ENCODE peak calls at places on chromosomes 2 and 18, in six cellular contexts. N, I, L, V, G and H are unnamed samples.
A peak's percentile ranks its signal among the peaks of the same experiment; 100 is the strongest.

GRCh38 chr18:79540914-79541301 is 138.7 kb upstream of the CTDP1 start:
- DNase-seq in V (no peak), G (no peak), N (no peak), I (no peak), L (no peak), H (no peak)

GRCh38 chr2:205047273-205047839 is 502.1 kb downstream of the PARD3B start:
- DNase-seq in G (no peak), V (peak; percentile 66), N (no peak), L (no peak), I (no peak), H (no peak)

GRCh38 chr18:56576826-56577573 is 61.4 kb downstream of the TXNL1 start:
- DNase-seq in L (no peak), G (no peak), N (peak; percentile 19), V (no peak), I (no peak), H (no peak)

GRCh38 chr2:154693941-154694340 is 4.6 kb upstream of the KCNJ3 start:
- DNase-seq in L (no peak), G (no peak), N (no peak), I (no peak), V (no peak), H (no peak)

GRCh38 chr2:161312996-161313395 is 4.8 kb downstream of the PSMD14 start:
- DNase-seq in V (no peak), G (no peak), L (no peak), I (no peak), N (peak; percentile 38), H (no peak)

GRCh38 chr2:9757430-9758287 is 85.6 kb upstream of the TAF1B start:
- DNase-seq in G (no peak), L (no peak), N (peak; percentile 27), I (no peak), V (no peak), H (no peak)

GRCh38 chr2:229715895-229716507 is 1.6 kb upstream of the DNER start:
- DNase-seq in N (no peak), I (peak; percentile 64), G (peak; percentile 34), L (peak; percentile 22), V (no peak), H (no peak)

GRCh38 chr2:204479557-204479956 is 65.7 kb upstream of the PARD3B start:
- DNase-seq in N (peak; percentile 84), I (no peak), V (no peak), L (no peak), G (no peak), H (no peak)

GRCh38 chr2:111239107-111239506 is 118.4 kb downstream of the BCL2L11 start:
- DNase-seq in G (no peak), N (no peak), V (no peak), L (no peak), I (no peak), H (no peak)

GRCh38 chr2:235594041-235594440 is 100.2 kb downstream of the AGAP1 start:
- DNase-seq in N (peak; percentile 89), G (peak; percentile 80), L (peak; percentile 41), V (no peak), I (peak; percentile 71), H (no peak)

GRCh38 chr2:240433973-240434727 is 1.3 kb upstream of the GPC1 start:
- DNase-seq in G (no peak), I (peak; percentile 81), L (peak; percentile 37), N (peak; percentile 98), V (no peak), H (no peak)

GRCh38 chr2:174048238-174048637 is 83.1 kb upstream of the SP3 start:
- DNase-seq in L (no peak), G (no peak), I (no peak), N (no peak), V (no peak), H (no peak)

GRCh38 chr2:14632133-14632936 is at the start of gene LRATD1:
- DNase-seq in G (peak; percentile 50), L (peak; percentile 66), N (peak; percentile 55), V (peak; percentile 61), I (no peak), H (no peak)

GRCh38 chr2:235024191-235024611 is 72.4 kb downstream of the SH3BP4 start:
- DNase-seq in G (no peak), I (no peak), L (no peak), N (peak; percentile 69), V (no peak), H (no peak)

GRCh38 chr2:54741250-54741649 is 17.8 kb downstream of the EML6 start:
- DNase-seq in G (no peak), V (no peak), L (no peak), I (no peak), N (peak; percentile 30), H (no peak)

GRCh38 chr2:177550264-177551200 is 158.0 kb downstream of the AGPS start:
- DNase-seq in G (no peak), L (no peak), I (no peak), N (peak; percentile 65), V (no peak), H (no peak)

GRCh38 chr2:177543007-177543760 is 150.6 kb downstream of the AGPS start:
- DNase-seq in I (no peak), L (no peak), V (no peak), N (peak; percentile 81), G (no peak), H (no peak)

GRCh38 chr18:55420665-55420964 is 167.4 kb downstream of the TCF4 start:
- DNase-seq in I (no peak), V (no peak), L (no peak), G (no peak), N (no peak), H (no peak)

GRCh38 chr2:217792611-217793527 is 209.9 kb downstream of the TNS1 start:
- DNase-seq in N (peak; percentile 38), I (no peak), G (peak; percentile 64), L (peak; percentile 4), V (no peak), H (no peak)

GRCh38 chr2:210459407-210459806 is 17.2 kb downstream of the LANCL1 start:
- DNase-seq in N (no peak), V (no peak), L (no peak), I (no peak), G (no peak), H (no peak)

GRCh38 chr2:53987336-53987921 is 16.6 kb upstream of the PSME4 start:
- DNase-seq in I (no peak), V (no peak), N (peak; percentile 82), L (no peak), G (peak; percentile 51), H (no peak)

GRCh38 chr2:25251461-25252273 is 83.3 kb upstream of the POMC start:
- DNase-seq in L (peak; percentile 75), G (peak; percentile 91), I (no peak), V (no peak), N (peak; percentile 7), H (no peak)

GRCh38 chr18:51082571-51083264 is 52.7 kb downstream of the SMAD4 start:
- DNase-seq in G (no peak), N (peak; percentile 10), L (no peak), I (peak; percentile 45), V (no peak), H (no peak)

GRCh38 chr18:60910534-60910933 is 422.7 kb upstream of the CDH20 start:
- DNase-seq in G (no peak), I (no peak), L (no peak), V (no peak), N (no peak), H (no peak)

GRCh38 chr2:148021059-148021985 is at the start of gene MBD5:
- DNase-seq in L (peak; percentile 17), V (peak; percentile 5), N (peak; percentile 58), I (no peak), G (peak; percentile 35), H (peak; percentile 45)

GRCh38 chr2:242052421-242052820 is 182.9 kb downstream of the RTP5 start:
- DNase-seq in N (no peak), V (no peak), I (no peak), L (no peak), G (no peak), H (no peak)

GRCh38 chr2:242053921-242054320 is 184.4 kb downstream of the RTP5 start:
- DNase-seq in G (no peak), V (no peak), I (no peak), L (no peak), N (no peak), H (no peak)

GRCh38 chr2:242048479-242048878 is 178.9 kb downstream of the RTP5 start:
- DNase-seq in L (no peak), G (no peak), N (no peak), V (no peak), I (no peak), H (no peak)

GRCh38 chr2:242054406-242054805 is 184.9 kb downstream of the RTP5 start:
- DNase-seq in V (no peak), G (no peak), L (no peak), N (no peak), I (no peak), H (no peak)

GRCh38 chr2:242051440-242051839 is 181.9 kb downstream of the RTP5 start:
- DNase-seq in G (no peak), V (no peak), L (no peak), I (no peak), N (no peak), H (no peak)
- H3K27me3 ChIP-seq in G (no peaks in the 10 kb centered on the region), V (peaks cover 71% of the 10 kb centered on the region), L (peaks cover 21% of the 10 kb centered on the region), I (peaks cover 13% of the 10 kb centered on the region), N (peaks cover 48% of the 10 kb centered on the region), H (no peaks in the 10 kb centered on the region)

DNA sequence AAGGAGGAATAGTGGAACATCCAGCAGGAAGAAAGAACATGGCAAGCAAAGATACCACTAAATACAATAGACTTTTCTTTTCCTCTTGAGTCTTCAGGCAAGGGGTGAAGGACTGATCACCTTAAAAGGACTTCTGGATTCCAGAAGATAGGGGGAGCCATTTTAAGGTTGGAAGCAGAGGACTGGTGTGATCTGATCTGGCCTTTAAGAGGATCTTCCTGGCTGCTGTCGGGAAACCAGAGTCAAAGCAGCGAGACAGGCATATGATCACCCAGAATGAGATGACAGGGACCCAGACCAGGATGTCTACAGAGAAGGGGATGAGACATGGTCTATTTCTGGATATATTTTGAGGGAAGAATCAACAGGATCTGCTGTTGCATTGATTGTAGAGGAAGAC is 558.0 kb downstream of the STK39 start:
- DNase-seq in N (no peak), I (peak; percentile 36), L (no peak), G (peak; percentile 39), V (peak; percentile 39), H (no peak)
- TF ChIP-seq CEBPB in N (no peak), I (no peak), L (no peak), G (no peak), V (no peak), H (no peak)

DNA sequence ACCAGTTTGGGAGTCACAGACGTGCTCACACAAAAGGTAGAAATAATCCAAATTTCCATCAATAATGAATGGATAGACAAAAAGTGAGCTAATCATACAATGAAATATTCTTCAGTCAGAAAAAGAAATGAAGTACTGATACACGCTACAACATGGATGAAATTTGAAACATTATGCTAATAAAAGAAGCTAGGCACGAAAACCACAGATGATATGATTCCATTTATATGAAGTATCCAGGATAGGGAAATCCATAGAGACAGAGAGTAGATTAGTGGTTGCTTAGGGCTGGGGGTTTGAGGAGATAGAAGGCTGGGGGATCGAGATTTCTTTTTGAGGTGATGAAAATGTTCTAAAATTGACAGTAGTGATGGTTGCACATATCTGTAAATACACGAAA is 43.0 kb upstream of the ATP6V1B1 start:
- DNase-seq in N (no peak), I (no peak), L (no peak), G (no peak), V (no peak), H (no peak)
- H3K27me3 ChIP-seq in N (peaks cover 98% of the 10 kb centered on the region), I (no peaks in the 10 kb centered on the region), L (peaks cover 46% of the 10 kb centered on the region), G (peaks cover 10% of the 10 kb centered on the region), V (peaks cover 100% of the 10 kb centered on the region), H (peaks cover 31% of the 10 kb centered on the region)

DNA sequence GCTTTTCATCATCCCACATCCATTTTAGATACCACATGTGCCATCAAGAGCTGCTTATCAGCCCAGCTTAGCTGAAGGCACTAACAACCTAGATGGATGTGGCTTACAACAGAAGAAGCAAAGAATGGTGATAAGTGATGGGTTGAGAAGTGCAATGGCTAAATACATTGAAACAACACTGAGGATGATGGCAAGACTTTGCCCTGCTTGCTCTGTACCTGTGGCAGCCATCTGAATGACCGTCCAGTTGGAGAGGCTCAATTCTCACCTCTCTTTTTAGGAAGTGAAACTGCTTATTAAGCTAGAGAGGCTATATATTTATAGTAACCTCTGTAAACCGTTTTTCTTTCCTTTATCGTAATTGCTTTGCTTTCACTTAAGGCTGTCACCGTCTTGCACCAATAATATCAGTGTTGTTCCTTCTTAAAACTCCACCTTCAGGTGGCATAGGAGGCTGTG is 5.7 kb downstream of the GPATCH11 start:
- DNase-seq in V (no peak), L (no peak), I (no peak), G (no peak), N (no peak), H (peak; percentile 71)
- TF ChIP-seq CEBPB in V (no peak), L (no peak), I (no peak), G (no peak), N (no peak), H (no peak)